ENCODE peak calls at places on chromosomes 12 and 14, in ten cellular contexts. One of them, this sample, is unnamed.
A peak's percentile ranks its signal among the peaks of the same experiment; 100 is the strongest.

GRCh38 chr12:129665414-129665813 is 238.4 kb downstream of the TMEM132D start:
- DNase-seq in AG09319: no peak
- DNase-seq in HFFc6: no peak
- DNase-seq in cardiac fibroblast: no peak
- DNase-seq in testis: no peak
- DNase-seq in WTC11: no peak
- DNase-seq in MCF 10A: no peak
- DNase-seq in suprapubic skin: no peak
- DNase-seq in ascending aorta: no peak
- DNase-seq in dorsolateral prefrontal cortex: no peak
- DNase-seq in this sample: no peak

GRCh38 chr12:80892597-80893445 is 44.9 kb downstream of the LIN7A start:
- DNase-seq in AG09319: peak; percentile 28
- DNase-seq in HFFc6: peak; percentile 61
- DNase-seq in cardiac fibroblast: no peak
- DNase-seq in testis: no peak
- DNase-seq in WTC11: no peak
- DNase-seq in MCF 10A: no peak
- DNase-seq in suprapubic skin: no peak
- DNase-seq in ascending aorta: no peak
- DNase-seq in dorsolateral prefrontal cortex: no peak
- DNase-seq in this sample: no peak

GRCh38 chr14:20219033-20219432 is 4.5 kb upstream of the OR11H6 start:
- DNase-seq in AG09319: no peak
- DNase-seq in HFFc6: no peak
- DNase-seq in cardiac fibroblast: peak; percentile 27
- DNase-seq in testis: no peak
- DNase-seq in WTC11: no peak
- DNase-seq in MCF 10A: peak; percentile 27
- DNase-seq in suprapubic skin: no peak
- DNase-seq in ascending aorta: no peak
- DNase-seq in dorsolateral prefrontal cortex: no peak
- DNase-seq in this sample: no peak

GRCh38 chr12:25041006-25041741 is 92.3 kb upstream of the BCAT1 start:
- DNase-seq in AG09319: no peak
- DNase-seq in HFFc6: no peak
- DNase-seq in cardiac fibroblast: no peak
- DNase-seq in testis: no peak
- DNase-seq in WTC11: no peak
- DNase-seq in MCF 10A: no peak
- DNase-seq in suprapubic skin: no peak
- DNase-seq in ascending aorta: no peak
- DNase-seq in dorsolateral prefrontal cortex: no peak
- DNase-seq in this sample: no peak

GRCh38 chr12:119208626-119209061 is 29.9 kb downstream of the HSPB8 start:
- DNase-seq in AG09319: peak; percentile 7
- DNase-seq in HFFc6: peak; percentile 58
- DNase-seq in cardiac fibroblast: peak; percentile 59
- DNase-seq in testis: no peak
- DNase-seq in WTC11: peak; percentile 31
- DNase-seq in MCF 10A: peak; percentile 22
- DNase-seq in suprapubic skin: peak; percentile 91
- DNase-seq in ascending aorta: peak; percentile 83
- DNase-seq in dorsolateral prefrontal cortex: peak; percentile 29
- DNase-seq in this sample: no peak

GRCh38 chr14:50018236-50019210 is 97.8 kb downstream of the VCPKMT start:
- DNase-seq in AG09319: no peak
- DNase-seq in HFFc6: peak; percentile 30
- DNase-seq in cardiac fibroblast: peak; percentile 52
- DNase-seq in testis: no peak
- DNase-seq in WTC11: no peak
- DNase-seq in MCF 10A: peak; percentile 47
- DNase-seq in suprapubic skin: no peak
- DNase-seq in ascending aorta: peak; percentile 86
- DNase-seq in dorsolateral prefrontal cortex: no peak
- DNase-seq in this sample: no peak

GRCh38 chr14:97010491-97011160 is 213.4 kb downstream of the VRK1 start:
- DNase-seq in AG09319: no peak
- DNase-seq in HFFc6: no peak
- DNase-seq in cardiac fibroblast: no peak
- DNase-seq in testis: no peak
- DNase-seq in WTC11: peak; percentile 46
- DNase-seq in MCF 10A: no peak
- DNase-seq in suprapubic skin: no peak
- DNase-seq in ascending aorta: no peak
- DNase-seq in dorsolateral prefrontal cortex: no peak
- DNase-seq in this sample: no peak

GRCh38 chr12:81128930-81129554 is 51.2 kb downstream of the ACSS3 start:
- DNase-seq in AG09319: peak; percentile 11
- DNase-seq in HFFc6: peak; percentile 53
- DNase-seq in cardiac fibroblast: peak; percentile 67
- DNase-seq in testis: peak; percentile 50
- DNase-seq in WTC11: peak; percentile 31
- DNase-seq in MCF 10A: peak; percentile 56
- DNase-seq in suprapubic skin: no peak
- DNase-seq in ascending aorta: no peak
- DNase-seq in dorsolateral prefrontal cortex: no peak
- DNase-seq in this sample: no peak

GRCh38 chr12:124195226-124195938 is 99.5 kb upstream of the RFLNA start:
- DNase-seq in AG09319: no peak
- DNase-seq in HFFc6: no peak
- DNase-seq in cardiac fibroblast: no peak
- DNase-seq in testis: no peak
- DNase-seq in WTC11: no peak
- DNase-seq in MCF 10A: no peak
- DNase-seq in suprapubic skin: no peak
- DNase-seq in ascending aorta: no peak
- DNase-seq in dorsolateral prefrontal cortex: no peak
- DNase-seq in this sample: no peak

GRCh38 chr12:25200703-25201102 is 5.7 kb downstream of the ETFRF1 start:
- DNase-seq in AG09319: no peak
- DNase-seq in HFFc6: peak; percentile 52
- DNase-seq in cardiac fibroblast: no peak
- DNase-seq in testis: no peak
- DNase-seq in WTC11: no peak
- DNase-seq in MCF 10A: no peak
- DNase-seq in suprapubic skin: no peak
- DNase-seq in ascending aorta: no peak
- DNase-seq in dorsolateral prefrontal cortex: no peak
- DNase-seq in this sample: no peak

DNA sequence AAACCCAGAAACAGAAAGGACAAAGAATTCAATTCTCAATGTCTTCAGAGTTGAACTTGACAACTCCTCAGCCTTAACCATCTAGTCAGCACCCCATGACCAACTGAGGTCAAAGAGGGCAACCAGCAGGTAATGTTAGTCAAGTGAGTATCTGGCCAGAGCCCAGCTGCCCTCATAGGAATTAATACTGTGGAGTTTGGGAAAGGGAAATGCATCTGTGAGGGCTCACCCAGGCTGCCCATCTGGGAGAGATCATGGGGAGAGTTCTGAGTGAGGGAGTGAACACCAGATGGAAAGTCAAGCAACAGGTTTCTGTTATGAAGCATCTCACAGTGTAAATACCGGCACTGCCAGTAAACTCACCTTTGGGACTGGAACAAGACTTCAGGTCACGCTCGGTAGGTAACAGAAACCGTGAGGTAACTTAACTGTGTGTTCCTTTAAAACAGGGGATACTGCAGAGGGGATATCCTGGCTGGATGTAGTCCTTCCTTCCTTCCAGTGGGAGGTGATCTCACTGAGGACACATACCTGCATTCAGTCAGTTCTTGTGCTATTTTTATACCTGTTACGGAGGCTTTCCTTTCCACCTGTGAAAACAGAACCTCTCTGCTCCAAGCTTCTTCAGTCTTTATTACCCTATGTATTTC is 94.4 kb downstream of the DAD1 start:
- DNase-seq in AG09319: no peak
- DNase-seq in HFFc6: no peak
- DNase-seq in cardiac fibroblast: no peak
- DNase-seq in testis: no peak
- DNase-seq in WTC11: no peak
- DNase-seq in MCF 10A: no peak
- DNase-seq in suprapubic skin: no peak
- DNase-seq in ascending aorta: no peak
- DNase-seq in dorsolateral prefrontal cortex: no peak
- DNase-seq in this sample: no peak
- TF ChIP-seq CTCF in AG09319: no peak
- TF ChIP-seq CTCF in HFFc6: no peak
- TF ChIP-seq CTCF in cardiac fibroblast: no peak
- TF ChIP-seq CTCF in testis: no peak
- TF ChIP-seq CTCF in WTC11: no peak
- TF ChIP-seq CTCF in MCF 10A: no peak
- TF ChIP-seq CTCF in suprapubic skin: no peak
- TF ChIP-seq CTCF in ascending aorta: no peak
- TF ChIP-seq CTCF in dorsolateral prefrontal cortex: no peak
- TF ChIP-seq CTCF in this sample: no peak

DNA sequence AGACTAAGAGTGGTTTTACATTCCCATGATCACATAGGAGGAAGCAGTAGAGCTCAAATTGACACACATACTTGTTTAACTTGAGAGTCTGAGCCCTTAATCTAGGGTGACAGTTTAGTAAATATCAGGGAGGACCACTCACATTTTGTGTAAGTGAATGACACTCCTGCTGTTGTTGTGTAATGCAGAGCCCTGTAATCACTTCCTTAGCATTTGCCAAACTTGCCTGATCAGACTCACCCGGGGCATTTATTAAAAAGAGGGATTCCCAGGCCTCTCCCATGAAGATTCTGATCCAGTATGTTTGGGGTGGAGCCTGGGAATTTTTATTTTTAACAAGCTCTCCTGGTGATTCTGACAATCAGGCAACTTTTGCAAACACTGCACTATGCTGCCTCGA is 119.6 kb downstream of the NUAK1 start:
- DNase-seq in AG09319: no peak
- DNase-seq in HFFc6: no peak
- DNase-seq in cardiac fibroblast: no peak
- DNase-seq in testis: no peak
- DNase-seq in WTC11: no peak
- DNase-seq in MCF 10A: no peak
- DNase-seq in suprapubic skin: no peak
- DNase-seq in ascending aorta: no peak
- DNase-seq in dorsolateral prefrontal cortex: no peak
- DNase-seq in this sample: no peak
- TF ChIP-seq CTCF in AG09319: no peak
- TF ChIP-seq CTCF in HFFc6: no peak
- TF ChIP-seq CTCF in cardiac fibroblast: no peak
- TF ChIP-seq CTCF in testis: no peak
- TF ChIP-seq CTCF in WTC11: no peak
- TF ChIP-seq CTCF in MCF 10A: no peak
- TF ChIP-seq CTCF in suprapubic skin: no peak
- TF ChIP-seq CTCF in ascending aorta: no peak
- TF ChIP-seq CTCF in dorsolateral prefrontal cortex: no peak
- TF ChIP-seq CTCF in this sample: no peak

GRCh38 chr14:103339561-103339960 is 5.5 kb downstream of the EIF5 start:
- DNase-seq in AG09319: no peak
- DNase-seq in HFFc6: no peak
- DNase-seq in cardiac fibroblast: no peak
- DNase-seq in testis: no peak
- DNase-seq in WTC11: no peak
- DNase-seq in MCF 10A: no peak
- DNase-seq in suprapubic skin: no peak
- DNase-seq in ascending aorta: no peak
- DNase-seq in dorsolateral prefrontal cortex: no peak
- DNase-seq in this sample: no peak

GRCh38 chr14:103334644-103335603 is 887 bp downstream of the EIF5 start:
- DNase-seq in AG09319: peak; percentile 41
- DNase-seq in HFFc6: peak; percentile 51
- DNase-seq in cardiac fibroblast: peak; percentile 63
- DNase-seq in testis: peak; percentile 63
- DNase-seq in WTC11: peak; percentile 49
- DNase-seq in MCF 10A: peak; percentile 74
- DNase-seq in suprapubic skin: peak; percentile 87
- DNase-seq in ascending aorta: peak; percentile 87
- DNase-seq in dorsolateral prefrontal cortex: no peak
- DNase-seq in this sample: peak; percentile 89

GRCh38 chr14:103333754-103334643 is at the start of gene EIF5:
- DNase-seq in AG09319: peak; percentile 98
- DNase-seq in HFFc6: peak; percentile 98
- DNase-seq in cardiac fibroblast: peak; percentile 99
- DNase-seq in testis: peak; percentile 99
- DNase-seq in WTC11: peak; percentile 98
- DNase-seq in MCF 10A: peak; percentile 98
- DNase-seq in suprapubic skin: peak; percentile 100
- DNase-seq in ascending aorta: peak; percentile 100
- DNase-seq in dorsolateral prefrontal cortex: peak; percentile 98
- DNase-seq in this sample: peak; percentile 100

GRCh38 chr14:103337794-103338193 is 3.8 kb downstream of the EIF5 start:
- DNase-seq in AG09319: no peak
- DNase-seq in HFFc6: no peak
- DNase-seq in cardiac fibroblast: no peak
- DNase-seq in testis: no peak
- DNase-seq in WTC11: no peak
- DNase-seq in MCF 10A: no peak
- DNase-seq in suprapubic skin: no peak
- DNase-seq in ascending aorta: no peak
- DNase-seq in dorsolateral prefrontal cortex: no peak
- DNase-seq in this sample: no peak

GRCh38 chr14:103336191-103336590 is 2.2 kb downstream of the EIF5 start:
- DNase-seq in AG09319: no peak
- DNase-seq in HFFc6: no peak
- DNase-seq in cardiac fibroblast: no peak
- DNase-seq in testis: no peak
- DNase-seq in WTC11: no peak
- DNase-seq in MCF 10A: no peak
- DNase-seq in suprapubic skin: peak; percentile 50
- DNase-seq in ascending aorta: no peak
- DNase-seq in dorsolateral prefrontal cortex: no peak
- DNase-seq in this sample: no peak
- TF ChIP-seq CTCF in AG09319: no peak
- TF ChIP-seq CTCF in HFFc6: no peak
- TF ChIP-seq CTCF in cardiac fibroblast: no peak
- TF ChIP-seq CTCF in testis: no peak
- TF ChIP-seq CTCF in WTC11: no peak
- TF ChIP-seq CTCF in MCF 10A: no peak
- TF ChIP-seq CTCF in suprapubic skin: no peak
- TF ChIP-seq CTCF in ascending aorta: no peak
- TF ChIP-seq CTCF in dorsolateral prefrontal cortex: no peak
- TF ChIP-seq CTCF in this sample: no peak

DNA sequence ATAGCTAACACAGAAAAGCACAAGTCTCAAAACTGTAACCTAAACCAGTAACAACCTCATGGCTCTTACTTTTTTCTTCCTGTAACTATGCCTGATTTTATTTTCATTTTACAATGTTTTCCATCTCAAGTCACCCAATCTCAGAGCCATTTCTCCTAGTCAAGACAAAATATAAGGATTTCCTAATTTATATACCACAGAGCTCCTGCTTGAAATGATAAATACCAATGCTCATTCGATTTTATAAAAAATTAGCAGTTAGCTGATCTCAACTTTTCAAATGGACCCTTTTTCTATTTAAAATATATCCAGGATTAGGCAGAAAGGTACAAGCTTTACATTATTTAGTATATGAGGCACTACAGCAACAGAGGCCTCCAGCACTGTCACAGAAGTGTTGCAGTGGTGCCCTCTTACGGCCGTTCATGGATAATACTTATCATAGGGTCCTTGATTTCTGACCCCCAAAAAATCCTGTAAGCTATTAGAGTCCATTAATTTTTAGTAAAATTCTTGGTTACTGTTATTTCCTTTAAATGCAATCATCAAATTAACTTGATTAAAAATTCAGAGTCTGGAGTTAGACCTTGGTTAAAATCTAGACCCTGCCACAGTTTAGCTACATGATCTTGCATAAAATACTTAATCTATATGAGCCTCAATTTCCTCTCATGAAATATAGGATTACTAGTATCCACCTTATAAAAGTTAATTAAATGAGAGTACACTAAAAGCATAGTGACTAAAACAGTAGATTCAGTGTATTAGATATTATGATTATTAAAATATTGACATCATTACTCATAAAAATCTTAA is 68.3 kb downstream of the SEC23A start:
- DNase-seq in AG09319: no peak
- DNase-seq in HFFc6: no peak
- DNase-seq in cardiac fibroblast: peak; percentile 29
- DNase-seq in testis: no peak
- DNase-seq in WTC11: peak; percentile 27
- DNase-seq in MCF 10A: no peak
- DNase-seq in suprapubic skin: no peak
- DNase-seq in ascending aorta: no peak
- DNase-seq in dorsolateral prefrontal cortex: no peak
- DNase-seq in this sample: no peak
- TF ChIP-seq CTCF in AG09319: peak; percentile 23
- TF ChIP-seq CTCF in HFFc6: peak; percentile 58
- TF ChIP-seq CTCF in cardiac fibroblast: peak; percentile 44
- TF ChIP-seq CTCF in testis: no peak
- TF ChIP-seq CTCF in WTC11: peak; percentile 39
- TF ChIP-seq CTCF in MCF 10A: no peak
- TF ChIP-seq CTCF in suprapubic skin: no peak
- TF ChIP-seq CTCF in ascending aorta: no peak
- TF ChIP-seq CTCF in dorsolateral prefrontal cortex: peak; percentile 57
- TF ChIP-seq CTCF in this sample: peak; percentile 53

This sample was measured in osteocyte.